ENCODE peak calls at places on chromosomes 7 and 10, in six cellular contexts. O is WTC11; H is astrocyte of the cerebellum; G is WERI-Rb-1; T is colonic mucosa; Y is activated CD8-positive, alpha-beta T cell treated with anti-CD3 and anti-CD28 coated beads for 36 hours. S is an unnamed sample.

GRCh38 chr7:55177068-55177530 is 158.3 kb downstream of the EGFR start:
- DNase-seq in O (no peak), H (no peak), G (no peak), T (no peak), Y (no peak), S (no peak)

GRCh38 chr10:46319383-46319782 is 32.6 kb downstream of the ANTXRL start:
- DNase-seq in O (no peak), H (no peak), G (no peak), T (no peak), Y (no peak), S (no peak)

GRCh38 chr7:41885748-41886147 is 182.9 kb upstream of the INHBA start:
- DNase-seq in O (no peak), H (no peak), G (no peak), T (no peak), Y (no peak), S (no peak)

GRCh38 chr10:69377191-69377590 is 39.5 kb downstream of the TACR2 start:
- DNase-seq in O (no peak), H (no peak), G (no peak), T (no peak), Y (no peak), S (no peak)

GRCh38 chr7:86558680-86559079 is 85.0 kb upstream of the GRM3 start:
- DNase-seq in O (no peak), H (no peak), G (no peak), T (no peak), Y (no peak), S (no peak)

GRCh38 chr7:45702751-45703150 is 128.6 kb downstream of the ADCY1 start:
- DNase-seq in O (peak; percentile 1), H (no peak), G (no peak), T (peak; percentile 10), Y (no peak), S (no peak)

GRCh38 chr7:21256310-21256877 is 171.5 kb upstream of the SP4 start:
- DNase-seq in O (no peak), H (peak; percentile 41), G (no peak), T (peak; percentile 19), Y (peak; percentile 56), S (no peak)

GRCh38 chr10:110739811-110740271 is 95.7 kb downstream of the RBM20 start:
- DNase-seq in O (no peak), H (no peak), G (no peak), T (no peak), Y (peak; percentile 58), S (no peak)

GRCh38 chr7:128217972-128218652 is 23.0 kb upstream of the LEP start:
- DNase-seq in O (no peak), H (no peak), G (no peak), T (no peak), Y (no peak), S (no peak)

GRCh38 chr7:32115831-32116230 is 45.6 kb upstream of the PDE1C start:
- DNase-seq in O (no peak), H (peak; percentile 40), G (no peak), T (no peak), Y (no peak), S (no peak)

GRCh38 chr10:11687357-11687771 is 54.8 kb upstream of the ECHDC3 start:
- DNase-seq in O (no peak), H (no peak), G (no peak), T (no peak), Y (no peak), S (no peak)

GRCh38 chr10:95374597-95375209 is 83.9 kb upstream of the PDLIM1 start:
- DNase-seq in O (peak; percentile 86), H (peak; percentile 50), G (peak; percentile 81), T (peak; percentile 83), Y (peak; percentile 75), S (peak; percentile 71)

GRCh38 chr10:102644066-102644645 is at the start of gene TRIM8:
- DNase-seq in O (peak; percentile 54), H (no peak), G (peak; percentile 44), T (peak; percentile 64), Y (peak; percentile 70), S (peak; percentile 55)

GRCh38 chr10:90642136-90642535 is 215.7 kb downstream of the HTR7 start:
- DNase-seq in O (no peak), H (no peak), G (no peak), T (no peak), Y (no peak), S (no peak)

GRCh38 chr10:97781541-97782331 is 9.9 kb upstream of the SFRP5 start:
- DNase-seq in O (no peak), H (no peak), G (no peak), T (no peak), Y (peak; percentile 31), S (no peak)

GRCh38 chr7:120227255-120227654 is 45.7 kb upstream of the KCND2 start:
- DNase-seq in O (no peak), H (no peak), G (no peak), T (no peak), Y (no peak), S (no peak)

GRCh38 chr7:150313367-150313809 is 9.8 kb upstream of the LRRC61 start:
- DNase-seq in O (no peak), H (no peak), G (no peak), T (no peak), Y (no peak), S (no peak)

GRCh38 chr10:24701447-24701846 is 22.2 kb downstream of the ARHGAP21 start:
- DNase-seq in O (no peak), H (no peak), G (no peak), T (no peak), Y (peak; percentile 28), S (peak; percentile 38)

GRCh38 chr7:44733708-44734481 is 14.8 kb upstream of the ZMIZ2 start:
- DNase-seq in O (no peak), H (no peak), G (no peak), T (no peak), Y (no peak), S (no peak)

GRCh38 chr10:73838827-73839226 is 27.4 kb upstream of the NDST2 start:
- DNase-seq in O (no peak), H (no peak), G (no peak), T (no peak), Y (no peak), S (no peak)

GRCh38 chr10:114520453-114520852 is 116.2 kb upstream of the AFAP1L2 start:
- DNase-seq in O (no peak), H (no peak), G (no peak), T (no peak), Y (no peak), S (no peak)

GRCh38 chr7:27412164-27412563 is 169.6 kb downstream of the EVX1 start:
- DNase-seq in O (no peak), H (no peak), G (no peak), T (no peak), Y (no peak), S (no peak)

GRCh38 chr7:40619647-40620046 is 484.8 kb downstream of the SUGCT start:
- DNase-seq in O (no peak), H (no peak), G (no peak), T (no peak), Y (no peak), S (no peak)

DNA sequence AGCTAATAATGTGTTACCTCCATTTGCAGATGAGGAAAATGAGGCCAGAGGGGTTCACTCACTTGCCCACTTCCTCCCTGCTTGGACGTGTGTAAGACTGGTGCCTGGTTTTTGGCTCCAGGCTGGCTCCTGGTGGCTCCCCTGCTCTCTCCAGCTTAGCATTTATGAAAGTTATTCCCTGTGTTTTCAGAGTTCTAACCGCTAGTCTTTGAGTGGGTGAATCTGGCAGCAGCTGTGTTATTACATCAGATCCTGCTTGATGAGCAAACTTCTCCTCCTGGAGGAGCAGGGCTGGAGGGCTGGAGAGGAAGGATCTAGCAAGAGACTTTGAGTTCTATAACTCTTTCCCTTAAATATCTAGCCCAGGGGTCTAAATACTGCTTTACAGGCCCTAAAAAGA is 80.9 kb upstream of the AGBL3 start:
- DNase-seq in O (no peak), H (peak; percentile 80), G (no peak), T (peak; percentile 27), Y (no peak), S (no peak)
- TF ChIP-seq CTCF in O (no peak), H (peak; percentile 41), G (no peak), T (no peak), Y (no peak), S (no peak)

GRCh38 chr10:22436893-22437619 is 91.8 kb downstream of the SPAG6 start:
- DNase-seq in O (peak; percentile 91), H (peak; percentile 81), G (no peak), T (peak; percentile 88), Y (peak; percentile 89), S (peak; percentile 78)
- TF ChIP-seq CTCF in O (no peak), H (no peak), G (no peak), T (no peak), Y (no peak), S (no peak)

GRCh38 chr10:86329093-86329710 is 37.4 kb downstream of the GRID1 start:
- DNase-seq in O (no peak), H (no peak), G (no peak), T (no peak), Y (no peak), S (no peak)

GRCh38 chr10:86330778-86331763 is 35.5 kb downstream of the GRID1 start:
- DNase-seq in O (no peak), H (no peak), G (no peak), T (no peak), Y (no peak), S (no peak)

GRCh38 chr10:86329896-86330680 is 36.5 kb downstream of the GRID1 start:
- DNase-seq in O (no peak), H (no peak), G (no peak), T (no peak), Y (no peak), S (no peak)

GRCh38 chr10:86333813-86334514 is 32.6 kb downstream of the GRID1 start:
- DNase-seq in O (no peak), H (no peak), G (no peak), T (no peak), Y (no peak), S (no peak)

DNA sequence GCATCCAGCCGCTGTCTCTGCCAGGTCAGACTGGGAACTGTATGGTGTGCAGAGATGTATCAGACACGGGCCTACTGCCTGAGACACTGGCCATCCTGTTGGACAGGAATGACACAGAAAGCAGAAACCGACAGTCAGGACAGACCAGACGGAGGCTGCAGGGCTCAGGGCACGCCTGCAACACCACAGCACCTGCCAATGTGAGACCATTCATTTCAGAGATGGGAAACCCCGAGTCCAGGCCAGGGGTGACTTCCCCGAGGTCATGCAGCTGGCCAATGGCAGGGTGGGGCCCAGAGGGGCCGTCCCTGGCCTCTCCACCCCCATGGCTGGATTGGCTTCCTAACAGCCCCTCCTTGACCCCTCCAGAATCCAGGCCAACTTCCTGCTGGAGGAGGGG is 34.7 kb downstream of the GRID1 start:
- DNase-seq in O (no peak), H (no peak), G (no peak), T (no peak), Y (no peak), S (no peak)
- TF ChIP-seq CTCF in O (no peak), H (no peak), G (no peak), T (no peak), Y (no peak), S (no peak)

DNA sequence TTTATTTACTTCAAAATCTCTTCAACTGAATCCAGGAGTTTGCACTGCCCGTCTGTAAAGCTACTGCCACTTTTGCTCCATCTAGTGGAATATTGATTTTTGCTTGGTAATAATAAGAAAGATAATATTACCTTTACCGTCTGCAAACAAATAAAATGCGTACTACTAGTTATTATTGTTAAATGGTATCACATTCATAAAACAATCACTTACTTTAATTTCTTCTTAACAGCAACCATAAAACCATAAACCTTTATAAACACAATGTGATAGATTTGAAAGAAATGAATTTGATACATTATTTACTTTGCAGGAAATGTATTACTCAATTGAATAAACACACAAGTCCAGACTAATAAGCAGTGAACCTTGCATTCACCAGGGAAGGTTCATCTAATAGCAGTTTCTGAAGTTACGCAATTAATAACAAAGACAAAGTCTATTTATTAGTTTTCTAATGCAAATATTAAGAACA is 6.4 kb downstream of the AGMO start:
- DNase-seq in O (no peak), H (no peak), G (no peak), T (no peak), Y (no peak), S (no peak)
- TF ChIP-seq CTCF in O (no peak), H (peak; percentile 28), G (no peak), T (no peak), Y (no peak), S (no peak)